ENCODE peak calls at places on chromosome 16, in eight cellular contexts. One of them, this sample, is unnamed.

GRCh38 chr16:17414421-17414820 is 56.3 kb downstream of the XYLT1 start:
- DNase-seq in cardiac muscle cell: no peak
- DNase-seq in fibroblast of lung: no peak
- DNase-seq in CD8-positive, alpha-beta memory T cell: no peak
- DNase-seq in lower lobe of right lung: no peak
- DNase-seq in pancreas: no peak
- DNase-seq in neuronal stem cell: no peak
- DNase-seq in colonic mucosa: no peak
- DNase-seq in this sample: no peak

GRCh38 chr16:53159781-53160436 is 105.1 kb downstream of the CHD9 start:
- DNase-seq in cardiac muscle cell: peak; percentile 67
- DNase-seq in fibroblast of lung: peak; percentile 48
- DNase-seq in CD8-positive, alpha-beta memory T cell: no peak
- DNase-seq in lower lobe of right lung: no peak
- DNase-seq in pancreas: no peak
- DNase-seq in neuronal stem cell: peak; percentile 37
- DNase-seq in colonic mucosa: peak; percentile 35
- DNase-seq in this sample: no peak

GRCh38 chr16:67142342-67142741 is 8.5 kb downstream of the B3GNT9 start:
- DNase-seq in cardiac muscle cell: no peak
- DNase-seq in fibroblast of lung: no peak
- DNase-seq in CD8-positive, alpha-beta memory T cell: no peak
- DNase-seq in lower lobe of right lung: no peak
- DNase-seq in pancreas: no peak
- DNase-seq in neuronal stem cell: no peak
- DNase-seq in colonic mucosa: no peak
- DNase-seq in this sample: no peak

GRCh38 chr16:54970016-54970415 is 39.4 kb downstream of the IRX5 start:
- DNase-seq in cardiac muscle cell: no peak
- DNase-seq in fibroblast of lung: no peak
- DNase-seq in CD8-positive, alpha-beta memory T cell: no peak
- DNase-seq in lower lobe of right lung: no peak
- DNase-seq in pancreas: no peak
- DNase-seq in neuronal stem cell: no peak
- DNase-seq in colonic mucosa: no peak
- DNase-seq in this sample: no peak

GRCh38 chr16:87363771-87364476 is 19.7 kb downstream of the FBXO31 start:
- DNase-seq in cardiac muscle cell: no peak
- DNase-seq in fibroblast of lung: no peak
- DNase-seq in CD8-positive, alpha-beta memory T cell: no peak
- DNase-seq in lower lobe of right lung: no peak
- DNase-seq in pancreas: peak; percentile 16
- DNase-seq in neuronal stem cell: no peak
- DNase-seq in colonic mucosa: no peak
- DNase-seq in this sample: peak; percentile 67

GRCh38 chr16:89604764-89605163 is 8.7 kb upstream of the DPEP1 start:
- DNase-seq in cardiac muscle cell: no peak
- DNase-seq in fibroblast of lung: no peak
- DNase-seq in CD8-positive, alpha-beta memory T cell: no peak
- DNase-seq in lower lobe of right lung: no peak
- DNase-seq in pancreas: no peak
- DNase-seq in neuronal stem cell: no peak
- DNase-seq in colonic mucosa: no peak
- DNase-seq in this sample: no peak

GRCh38 chr16:23286131-23286532 is 16.0 kb upstream of the SCNN1B start:
- DNase-seq in cardiac muscle cell: no peak
- DNase-seq in fibroblast of lung: peak; percentile 75
- DNase-seq in CD8-positive, alpha-beta memory T cell: no peak
- DNase-seq in lower lobe of right lung: no peak
- DNase-seq in pancreas: no peak
- DNase-seq in neuronal stem cell: no peak
- DNase-seq in colonic mucosa: no peak
- DNase-seq in this sample: no peak

GRCh38 chr16:79845734-79846135 is 245.2 kb upstream of the MAF start:
- DNase-seq in cardiac muscle cell: no peak
- DNase-seq in fibroblast of lung: no peak
- DNase-seq in CD8-positive, alpha-beta memory T cell: no peak
- DNase-seq in lower lobe of right lung: no peak
- DNase-seq in pancreas: no peak
- DNase-seq in neuronal stem cell: no peak
- DNase-seq in colonic mucosa: no peak
- DNase-seq in this sample: no peak

GRCh38 chr16:27179500-27180072 is 23.7 kb upstream of the KDM8 start:
- DNase-seq in cardiac muscle cell: peak; percentile 81
- DNase-seq in fibroblast of lung: peak; percentile 42
- DNase-seq in CD8-positive, alpha-beta memory T cell: peak; percentile 77
- DNase-seq in lower lobe of right lung: peak; percentile 91
- DNase-seq in pancreas: peak; percentile 80
- DNase-seq in neuronal stem cell: peak; percentile 61
- DNase-seq in colonic mucosa: peak; percentile 93
- DNase-seq in this sample: peak; percentile 75

GRCh38 chr16:16871196-16871595 is 492.3 kb downstream of the NPIPA7 start:
- DNase-seq in cardiac muscle cell: peak; percentile 13
- DNase-seq in fibroblast of lung: no peak
- DNase-seq in CD8-positive, alpha-beta memory T cell: no peak
- DNase-seq in lower lobe of right lung: no peak
- DNase-seq in pancreas: no peak
- DNase-seq in neuronal stem cell: no peak
- DNase-seq in colonic mucosa: no peak
- DNase-seq in this sample: no peak

GRCh38 chr16:90046122-90046970 is 27.1 kb upstream of the DBNDD1 start:
- DNase-seq in cardiac muscle cell: no peak
- DNase-seq in fibroblast of lung: no peak
- DNase-seq in CD8-positive, alpha-beta memory T cell: no peak
- DNase-seq in lower lobe of right lung: no peak
- DNase-seq in pancreas: no peak
- DNase-seq in neuronal stem cell: no peak
- DNase-seq in colonic mucosa: no peak
- DNase-seq in this sample: no peak

GRCh38 chr16:50991006-50991405 is 160.1 kb downstream of the SALL1 start:
- DNase-seq in cardiac muscle cell: no peak
- DNase-seq in fibroblast of lung: no peak
- DNase-seq in CD8-positive, alpha-beta memory T cell: no peak
- DNase-seq in lower lobe of right lung: no peak
- DNase-seq in pancreas: no peak
- DNase-seq in neuronal stem cell: no peak
- DNase-seq in colonic mucosa: no peak
- DNase-seq in this sample: no peak

GRCh38 chr16:71352963-71353460 is 5.5 kb upstream of the CALB2 start:
- DNase-seq in cardiac muscle cell: no peak
- DNase-seq in fibroblast of lung: no peak
- DNase-seq in CD8-positive, alpha-beta memory T cell: no peak
- DNase-seq in lower lobe of right lung: no peak
- DNase-seq in pancreas: no peak
- DNase-seq in neuronal stem cell: no peak
- DNase-seq in colonic mucosa: no peak
- DNase-seq in this sample: no peak

GRCh38 chr16:77057161-77057736 is 133.7 kb upstream of the MON1B start:
- DNase-seq in cardiac muscle cell: no peak
- DNase-seq in fibroblast of lung: no peak
- DNase-seq in CD8-positive, alpha-beta memory T cell: no peak
- DNase-seq in lower lobe of right lung: no peak
- DNase-seq in pancreas: no peak
- DNase-seq in neuronal stem cell: no peak
- DNase-seq in colonic mucosa: no peak
- DNase-seq in this sample: no peak

GRCh38 chr16:66949472-66949871 is 11.6 kb upstream of the CES3 start:
- DNase-seq in cardiac muscle cell: no peak
- DNase-seq in fibroblast of lung: no peak
- DNase-seq in CD8-positive, alpha-beta memory T cell: no peak
- DNase-seq in lower lobe of right lung: no peak
- DNase-seq in pancreas: no peak
- DNase-seq in neuronal stem cell: no peak
- DNase-seq in colonic mucosa: no peak
- DNase-seq in this sample: no peak

GRCh38 chr16:71537643-71538042 is 11.4 kb downstream of the CHST4 start:
- DNase-seq in cardiac muscle cell: peak; percentile 56
- DNase-seq in fibroblast of lung: peak; percentile 25
- DNase-seq in CD8-positive, alpha-beta memory T cell: no peak
- DNase-seq in lower lobe of right lung: no peak
- DNase-seq in pancreas: peak; percentile 29
- DNase-seq in neuronal stem cell: no peak
- DNase-seq in colonic mucosa: peak; percentile 44
- DNase-seq in this sample: no peak

GRCh38 chr16:46932802-46933201 is 40.7 kb downstream of the DNAJA2 start:
- DNase-seq in cardiac muscle cell: no peak
- DNase-seq in fibroblast of lung: no peak
- DNase-seq in CD8-positive, alpha-beta memory T cell: no peak
- DNase-seq in lower lobe of right lung: no peak
- DNase-seq in pancreas: no peak
- DNase-seq in neuronal stem cell: no peak
- DNase-seq in colonic mucosa: no peak
- DNase-seq in this sample: no peak

GRCh38 chr16:15701367-15701766 is 51.3 kb downstream of the NDE1 start:
- DNase-seq in cardiac muscle cell: no peak
- DNase-seq in fibroblast of lung: no peak
- DNase-seq in CD8-positive, alpha-beta memory T cell: no peak
- DNase-seq in lower lobe of right lung: no peak
- DNase-seq in pancreas: no peak
- DNase-seq in neuronal stem cell: no peak
- DNase-seq in colonic mucosa: no peak
- DNase-seq in this sample: no peak

GRCh38 chr16:64846966-64847365 is 274.9 kb downstream of the CDH11 start:
- DNase-seq in cardiac muscle cell: no peak
- DNase-seq in fibroblast of lung: no peak
- DNase-seq in CD8-positive, alpha-beta memory T cell: no peak
- DNase-seq in lower lobe of right lung: no peak
- DNase-seq in pancreas: no peak
- DNase-seq in neuronal stem cell: no peak
- DNase-seq in colonic mucosa: no peak
- DNase-seq in this sample: no peak

GRCh38 chr16:86578499-86579267 is at the start of gene FOXL1:
- DNase-seq in cardiac muscle cell: no peak
- DNase-seq in fibroblast of lung: peak; percentile 83
- DNase-seq in CD8-positive, alpha-beta memory T cell: no peak
- DNase-seq in lower lobe of right lung: no peak
- DNase-seq in pancreas: no peak
- DNase-seq in neuronal stem cell: no peak
- DNase-seq in colonic mucosa: no peak
- DNase-seq in this sample: no peak

GRCh38 chr16:86905302-86905701 is 327.0 kb downstream of the FOXL1 start:
- DNase-seq in cardiac muscle cell: no peak
- DNase-seq in fibroblast of lung: no peak
- DNase-seq in CD8-positive, alpha-beta memory T cell: no peak
- DNase-seq in lower lobe of right lung: no peak
- DNase-seq in pancreas: no peak
- DNase-seq in neuronal stem cell: no peak
- DNase-seq in colonic mucosa: no peak
- DNase-seq in this sample: peak; percentile 7

GRCh38 chr16:59527206-59527997 is 793.3 kb upstream of the GOT2 start:
- DNase-seq in cardiac muscle cell: no peak
- DNase-seq in fibroblast of lung: peak; percentile 88
- DNase-seq in CD8-positive, alpha-beta memory T cell: no peak
- DNase-seq in lower lobe of right lung: no peak
- DNase-seq in pancreas: no peak
- DNase-seq in neuronal stem cell: no peak
- DNase-seq in colonic mucosa: no peak
- DNase-seq in this sample: no peak

GRCh38 chr16:6967796-6968195 is 364.8 kb upstream of the RBFOX1 start:
- DNase-seq in cardiac muscle cell: no peak
- DNase-seq in fibroblast of lung: no peak
- DNase-seq in CD8-positive, alpha-beta memory T cell: no peak
- DNase-seq in lower lobe of right lung: no peak
- DNase-seq in pancreas: no peak
- DNase-seq in neuronal stem cell: no peak
- DNase-seq in colonic mucosa: no peak
- DNase-seq in this sample: no peak

GRCh38 chr16:85025781-85026653 is 1.6 kb upstream of the KIAA0513 start:
- DNase-seq in cardiac muscle cell: no peak
- DNase-seq in fibroblast of lung: no peak
- DNase-seq in CD8-positive, alpha-beta memory T cell: no peak
- DNase-seq in lower lobe of right lung: no peak
- DNase-seq in pancreas: no peak
- DNase-seq in neuronal stem cell: no peak
- DNase-seq in colonic mucosa: peak; percentile 77
- DNase-seq in this sample: no peak
- H3K27ac ChIP-seq in cardiac muscle cell: no peak overlapping the region
- H3K27ac ChIP-seq in fibroblast of lung: no peak overlapping the region
- H3K27ac ChIP-seq in CD8-positive, alpha-beta memory T cell: no peak overlapping the region
- H3K27ac ChIP-seq in lower lobe of right lung: peak overlapping the region; percentile 89
- H3K27ac ChIP-seq in pancreas: no peak overlapping the region
- H3K27ac ChIP-seq in neuronal stem cell: no peak overlapping the region
- H3K27ac ChIP-seq in colonic mucosa: peak overlapping the region; percentile 71
- H3K27ac ChIP-seq in this sample: no peak overlapping the region

GRCh38 chr16:81817296-81817695 is 38.2 kb downstream of the PLCG2 start:
- DNase-seq in cardiac muscle cell: no peak
- DNase-seq in fibroblast of lung: no peak
- DNase-seq in CD8-positive, alpha-beta memory T cell: no peak
- DNase-seq in lower lobe of right lung: no peak
- DNase-seq in pancreas: no peak
- DNase-seq in neuronal stem cell: no peak
- DNase-seq in colonic mucosa: no peak
- DNase-seq in this sample: no peak

GRCh38 chr16:81816351-81816750 is 37.3 kb downstream of the PLCG2 start:
- DNase-seq in cardiac muscle cell: no peak
- DNase-seq in fibroblast of lung: no peak
- DNase-seq in CD8-positive, alpha-beta memory T cell: no peak
- DNase-seq in lower lobe of right lung: no peak
- DNase-seq in pancreas: no peak
- DNase-seq in neuronal stem cell: no peak
- DNase-seq in colonic mucosa: no peak
- DNase-seq in this sample: no peak

GRCh38 chr16:81816793-81817210 is 37.7 kb downstream of the PLCG2 start:
- DNase-seq in cardiac muscle cell: no peak
- DNase-seq in fibroblast of lung: no peak
- DNase-seq in CD8-positive, alpha-beta memory T cell: no peak
- DNase-seq in lower lobe of right lung: no peak
- DNase-seq in pancreas: no peak
- DNase-seq in neuronal stem cell: no peak
- DNase-seq in colonic mucosa: no peak
- DNase-seq in this sample: no peak

GRCh38 chr16:81817789-81818304 is 38.8 kb downstream of the PLCG2 start:
- DNase-seq in cardiac muscle cell: no peak
- DNase-seq in fibroblast of lung: no peak
- DNase-seq in CD8-positive, alpha-beta memory T cell: no peak
- DNase-seq in lower lobe of right lung: peak; percentile 53
- DNase-seq in pancreas: no peak
- DNase-seq in neuronal stem cell: no peak
- DNase-seq in colonic mucosa: no peak
- DNase-seq in this sample: no peak

GRCh38 chr16:81818514-81819304 is 39.6 kb downstream of the PLCG2 start:
- DNase-seq in cardiac muscle cell: no peak
- DNase-seq in fibroblast of lung: no peak
- DNase-seq in CD8-positive, alpha-beta memory T cell: no peak
- DNase-seq in lower lobe of right lung: no peak
- DNase-seq in pancreas: no peak
- DNase-seq in neuronal stem cell: no peak
- DNase-seq in colonic mucosa: no peak
- DNase-seq in this sample: no peak
- H3K4me3 ChIP-seq in cardiac muscle cell: no peak overlapping the region
- H3K4me3 ChIP-seq in fibroblast of lung: no peak overlapping the region
- H3K4me3 ChIP-seq in CD8-positive, alpha-beta memory T cell: no peak overlapping the region
- H3K4me3 ChIP-seq in lower lobe of right lung: no peak overlapping the region
- H3K4me3 ChIP-seq in pancreas: no peak overlapping the region
- H3K4me3 ChIP-seq in neuronal stem cell: no peak overlapping the region
- H3K4me3 ChIP-seq in colonic mucosa: no peak overlapping the region
- H3K4me3 ChIP-seq in this sample: no peak overlapping the region

GRCh38 chr16:31708348-31708747 is 165.3 kb upstream of the ZNF267 start:
- DNase-seq in cardiac muscle cell: no peak
- DNase-seq in fibroblast of lung: no peak
- DNase-seq in CD8-positive, alpha-beta memory T cell: no peak
- DNase-seq in lower lobe of right lung: no peak
- DNase-seq in pancreas: no peak
- DNase-seq in neuronal stem cell: no peak
- DNase-seq in colonic mucosa: no peak
- DNase-seq in this sample: no peak
- H3K36me3 ChIP-seq in cardiac muscle cell: peaks cover 23% of the 10 kb centered on the region
- H3K36me3 ChIP-seq in fibroblast of lung: peaks cover 1% of the 10 kb centered on the region
- H3K36me3 ChIP-seq in CD8-positive, alpha-beta memory T cell: peaks cover 32% of the 10 kb centered on the region
- H3K36me3 ChIP-seq in lower lobe of right lung: peaks cover 56% of the 10 kb centered on the region
- H3K36me3 ChIP-seq in pancreas: peaks cover 2% of the 10 kb centered on the region
- H3K36me3 ChIP-seq in neuronal stem cell: peaks cover 62% of the 10 kb centered on the region
- H3K36me3 ChIP-seq in colonic mucosa: peaks cover 8% of the 10 kb centered on the region
- H3K36me3 ChIP-seq in this sample: no peaks in the 10 kb centered on the region

GRCh38 chr16:57268804-57269800 is 15.4 kb downstream of the PLLP start:
- DNase-seq in cardiac muscle cell: peak; percentile 88
- DNase-seq in fibroblast of lung: peak; percentile 48
- DNase-seq in CD8-positive, alpha-beta memory T cell: no peak
- DNase-seq in lower lobe of right lung: peak; percentile 83
- DNase-seq in pancreas: peak; percentile 63
- DNase-seq in neuronal stem cell: no peak
- DNase-seq in colonic mucosa: peak; percentile 91
- DNase-seq in this sample: no peak
- H3K27ac ChIP-seq in cardiac muscle cell: peak overlapping the region; percentile 88
- H3K27ac ChIP-seq in fibroblast of lung: no peak overlapping the region
- H3K27ac ChIP-seq in CD8-positive, alpha-beta memory T cell: peak overlapping the region; percentile 51
- H3K27ac ChIP-seq in lower lobe of right lung: peak overlapping the region; percentile 80
- H3K27ac ChIP-seq in pancreas: peak overlapping the region; percentile 52
- H3K27ac ChIP-seq in neuronal stem cell: no peak overlapping the region
- H3K27ac ChIP-seq in colonic mucosa: peak overlapping the region; percentile 28
- H3K27ac ChIP-seq in this sample: no peak overlapping the region